ENCODE peak calls at places on chromosomes 3 and 15, in five cellular contexts. E is H54, A is anterior cingulate cortex, O is NAMALWA, L is amygdala. K is an unnamed sample.

GRCh38 chr15:28260722-28261121 is 61.3 kb downstream of the HERC2 start:
- DNase-seq in E (no peak), A (no peak), O (no peak), L (no peak), K (no peak)

GRCh38 chr3:197038604-197039003 is 9.0 kb upstream of the MELTF start:
- DNase-seq in E (no peak), A (no peak), O (no peak), L (no peak), K (no peak)

GRCh38 chr3:16486951-16487480 is 26.5 kb downstream of the RFTN1 start:
- DNase-seq in E (no peak), A (no peak), O (no peak), L (no peak), K (no peak)

GRCh38 chr15:39304931-39305728 is 275.7 kb upstream of the THBS1 start:
- DNase-seq in E (no peak), A (no peak), O (no peak), L (no peak), K (no peak)

GRCh38 chr3:164533275-164533674 is 545.0 kb downstream of the SI start:
- DNase-seq in E (no peak), A (no peak), O (no peak), L (no peak), K (no peak)

GRCh38 chr3:126181398-126181725 is 976 bp upstream of the ALDH1L1 start:
- DNase-seq in E (no peak), A (no peak), O (no peak), L (no peak), K (no peak)

GRCh38 chr3:115698851-115699535 is 75.7 kb downstream of the GAP43 start:
- DNase-seq in E (no peak), A (no peak), O (peak), L (no peak), K (peak)

GRCh38 chr3:61966200-61966599 is 404.8 kb downstream of the PTPRG start:
- DNase-seq in E (peak), A (no peak), O (no peak), L (no peak), K (no peak)

GRCh38 chr3:115022214-115022613 is 124.9 kb downstream of the ZBTB20 start:
- DNase-seq in E (no peak), A (no peak), O (no peak), L (no peak), K (no peak)

GRCh38 chr3:57646723-57647122 is 46.2 kb downstream of the DENND6A start:
- DNase-seq in E (no peak), A (no peak), O (no peak), L (no peak), K (no peak)

GRCh38 chr3:81666502-81667121 is 94.8 kb downstream of the GBE1 start:
- DNase-seq in E (no peak), A (no peak), O (peak), L (no peak), K (no peak)

GRCh38 chr3:4290272-4290893 is 12.8 kb upstream of the SETMAR start:
- DNase-seq in E (no peak), A (no peak), O (peak), L (no peak), K (peak)

GRCh38 chr3:40713795-40714194 is 189.0 kb downstream of the ZNF621 start:
- DNase-seq in E (no peak), A (no peak), O (peak), L (no peak), K (no peak)

GRCh38 chr15:89016549-89017041 is 71.7 kb upstream of the ABHD2 start:
- DNase-seq in E (no peak), A (no peak), O (no peak), L (no peak), K (no peak)

GRCh38 chr3:159458010-159458409 is 530.6 kb upstream of the IL12A start:
- DNase-seq in E (peak), A (no peak), O (no peak), L (no peak), K (no peak)

GRCh38 chr15:74784426-74784825 is 2.5 kb downstream of the CSK start:
- DNase-seq in E (no peak), A (no peak), O (peak), L (no peak), K (no peak)

GRCh38 chr3:25493246-25493645 is 65.2 kb downstream of the RARB start:
- DNase-seq in E (no peak), A (no peak), O (no peak), L (no peak), K (no peak)

GRCh38 chr15:73058437-73058836 is 6.2 kb downstream of the NEO1 start:
- DNase-seq in E (no peak), A (no peak), O (no peak), L (no peak), K (no peak)

GRCh38 chr3:111159391-111159790 is 87.8 kb downstream of the NECTIN3 start:
- DNase-seq in E (no peak), A (no peak), O (no peak), L (no peak), K (no peak)

GRCh38 chr15:58748787-58749531 is 548 bp downstream of the ADAM10 start:
- DNase-seq in E (no peak), A (no peak), O (peak), L (peak), K (peak)

GRCh38 chr15:73225358-73226015 is 143.3 kb downstream of the HCN4 start:
- DNase-seq in E (no peak), A (no peak), O (no peak), L (no peak), K (no peak)

GRCh38 chr3:14525685-14526631 is 14.2 kb downstream of the GRIP2 start:
- DNase-seq in E (no peak), A (no peak), O (no peak), L (no peak), K (no peak)

K was measured in retina.